ENCODE peak calls at places on chromosomes 5 and 9, in five cellular contexts. One of them, this sample, is unnamed. For H3K27me3, the result is how much of the 10 kb centered on the place peaks cover.

GRCh38 chr5:140631063-140631462 is 1.9 kb downstream of the CD14 start:
- DNase-seq in body of pancreas: peak
- DNase-seq in naive thymus-derived CD4-positive, alpha-beta T cell: no peak
- DNase-seq in neural progenitor cell: no peak
- DNase-seq in lower lobe of right lung: no peak
- DNase-seq in this sample: no peak

GRCh38 chr9:123421801-123422455 is 65.9 kb downstream of the CRB2 start:
- DNase-seq in neural progenitor cell: no peak
- DNase-seq in naive thymus-derived CD4-positive, alpha-beta T cell: no peak
- DNase-seq in body of pancreas: no peak
- DNase-seq in lower lobe of right lung: no peak
- DNase-seq in this sample: peak

GRCh38 chr5:27241564-27242257 is 203.3 kb upstream of the CDH9 start:
- DNase-seq in neural progenitor cell: no peak
- DNase-seq in lower lobe of right lung: no peak
- DNase-seq in body of pancreas: no peak
- DNase-seq in naive thymus-derived CD4-positive, alpha-beta T cell: no peak
- DNase-seq in this sample: no peak

GRCh38 chr5:43967165-43967564 is 364.2 kb downstream of the NNT start:
- DNase-seq in body of pancreas: no peak
- DNase-seq in neural progenitor cell: no peak
- DNase-seq in naive thymus-derived CD4-positive, alpha-beta T cell: no peak
- DNase-seq in lower lobe of right lung: no peak
- DNase-seq in this sample: no peak

GRCh38 chr9:76245518-76245917 is 148.7 kb downstream of the RFK start:
- DNase-seq in body of pancreas: no peak
- DNase-seq in naive thymus-derived CD4-positive, alpha-beta T cell: no peak
- DNase-seq in neural progenitor cell: no peak
- DNase-seq in lower lobe of right lung: no peak
- DNase-seq in this sample: no peak

GRCh38 chr9:70406446-70406862 is 8.0 kb downstream of the KLF9 start:
- DNase-seq in body of pancreas: no peak
- DNase-seq in neural progenitor cell: peak
- DNase-seq in naive thymus-derived CD4-positive, alpha-beta T cell: no peak
- DNase-seq in lower lobe of right lung: no peak
- DNase-seq in this sample: peak

GRCh38 chr5:57824047-57824446 is 341.4 kb upstream of the ACTBL2 start:
- DNase-seq in lower lobe of right lung: no peak
- DNase-seq in neural progenitor cell: no peak
- DNase-seq in naive thymus-derived CD4-positive, alpha-beta T cell: no peak
- DNase-seq in body of pancreas: no peak
- DNase-seq in this sample: no peak

GRCh38 chr5:42487821-42488220 is 64.6 kb downstream of the GHR start:
- DNase-seq in lower lobe of right lung: no peak
- DNase-seq in naive thymus-derived CD4-positive, alpha-beta T cell: no peak
- DNase-seq in body of pancreas: no peak
- DNase-seq in neural progenitor cell: no peak
- DNase-seq in this sample: no peak

GRCh38 chr5:173065155-173065554 is 9.0 kb downstream of the CREBRF start:
- DNase-seq in lower lobe of right lung: no peak
- DNase-seq in body of pancreas: no peak
- DNase-seq in neural progenitor cell: no peak
- DNase-seq in naive thymus-derived CD4-positive, alpha-beta T cell: no peak
- DNase-seq in this sample: no peak

GRCh38 chr5:129963359-129963758 is 59.1 kb downstream of the CHSY3 start:
- DNase-seq in lower lobe of right lung: no peak
- DNase-seq in naive thymus-derived CD4-positive, alpha-beta T cell: no peak
- DNase-seq in body of pancreas: no peak
- DNase-seq in neural progenitor cell: no peak
- DNase-seq in this sample: no peak

GRCh38 chr5:36537729-36538128 is 68.7 kb upstream of the SLC1A3 start:
- DNase-seq in lower lobe of right lung: no peak
- DNase-seq in neural progenitor cell: peak
- DNase-seq in body of pancreas: no peak
- DNase-seq in naive thymus-derived CD4-positive, alpha-beta T cell: no peak
- DNase-seq in this sample: no peak

GRCh38 chr5:175385691-175386360 is 58.2 kb downstream of the DRD1 start:
- DNase-seq in body of pancreas: no peak
- DNase-seq in neural progenitor cell: no peak
- DNase-seq in naive thymus-derived CD4-positive, alpha-beta T cell: no peak
- DNase-seq in lower lobe of right lung: no peak
- DNase-seq in this sample: no peak

GRCh38 chr5:53481887-53482716 is 1.7 kb downstream of the FST start:
- DNase-seq in lower lobe of right lung: peak
- DNase-seq in naive thymus-derived CD4-positive, alpha-beta T cell: peak
- DNase-seq in neural progenitor cell: peak
- DNase-seq in body of pancreas: peak
- DNase-seq in this sample: peak

GRCh38 chr5:103428411-103428871 is 134.1 kb downstream of the NUDT12 start:
- DNase-seq in naive thymus-derived CD4-positive, alpha-beta T cell: no peak
- DNase-seq in body of pancreas: peak
- DNase-seq in neural progenitor cell: no peak
- DNase-seq in lower lobe of right lung: no peak
- DNase-seq in this sample: no peak

GRCh38 chr9:98815552-98815951 is 8.1 kb downstream of the GALNT12 start:
- DNase-seq in body of pancreas: no peak
- DNase-seq in neural progenitor cell: no peak
- DNase-seq in lower lobe of right lung: no peak
- DNase-seq in naive thymus-derived CD4-positive, alpha-beta T cell: no peak
- DNase-seq in this sample: no peak

GRCh38 chr9:34514401-34514800 is 8.4 kb downstream of the ENHO start:
- DNase-seq in lower lobe of right lung: no peak
- DNase-seq in naive thymus-derived CD4-positive, alpha-beta T cell: no peak
- DNase-seq in body of pancreas: no peak
- DNase-seq in neural progenitor cell: no peak
- DNase-seq in this sample: no peak

GRCh38 chr5:128111818-128112448 is 28.4 kb downstream of the SLC12A2 start:
- DNase-seq in neural progenitor cell: no peak
- DNase-seq in lower lobe of right lung: no peak
- DNase-seq in body of pancreas: no peak
- DNase-seq in naive thymus-derived CD4-positive, alpha-beta T cell: no peak
- DNase-seq in this sample: no peak

GRCh38 chr5:134524826-134525686 is at the start of gene JADE2:
- DNase-seq in lower lobe of right lung: peak
- DNase-seq in body of pancreas: peak
- DNase-seq in naive thymus-derived CD4-positive, alpha-beta T cell: peak
- DNase-seq in neural progenitor cell: peak
- DNase-seq in this sample: peak

GRCh38 chr5:109711681-109712080 is 22.0 kb downstream of the MAN2A1 start:
- DNase-seq in lower lobe of right lung: no peak
- DNase-seq in body of pancreas: no peak
- DNase-seq in neural progenitor cell: no peak
- DNase-seq in naive thymus-derived CD4-positive, alpha-beta T cell: no peak
- DNase-seq in this sample: no peak

GRCh38 chr9:116737137-116737546 is 50.0 kb downstream of the TRIM32 start:
- DNase-seq in lower lobe of right lung: peak
- DNase-seq in naive thymus-derived CD4-positive, alpha-beta T cell: no peak
- DNase-seq in neural progenitor cell: peak
- DNase-seq in body of pancreas: peak
- DNase-seq in this sample: peak

GRCh38 chr9:87292449-87293191 is 205.0 kb upstream of the DAPK1 start:
- DNase-seq in neural progenitor cell: no peak
- DNase-seq in naive thymus-derived CD4-positive, alpha-beta T cell: no peak
- DNase-seq in lower lobe of right lung: no peak
- DNase-seq in body of pancreas: no peak
- DNase-seq in this sample: no peak

GRCh38 chr9:87372401-87372851 is 125.2 kb upstream of the DAPK1 start:
- DNase-seq in body of pancreas: peak
- DNase-seq in naive thymus-derived CD4-positive, alpha-beta T cell: no peak
- DNase-seq in neural progenitor cell: no peak
- DNase-seq in lower lobe of right lung: no peak
- DNase-seq in this sample: no peak

GRCh38 chr9:107615325-107615724 is 125.8 kb upstream of the KLF4 start:
- DNase-seq in body of pancreas: no peak
- DNase-seq in lower lobe of right lung: no peak
- DNase-seq in naive thymus-derived CD4-positive, alpha-beta T cell: no peak
- DNase-seq in neural progenitor cell: no peak
- DNase-seq in this sample: no peak

GRCh38 chr9:72772641-72773040 is 180.2 kb downstream of the ALDH1A1 start:
- DNase-seq in lower lobe of right lung: no peak
- DNase-seq in neural progenitor cell: no peak
- DNase-seq in body of pancreas: no peak
- DNase-seq in naive thymus-derived CD4-positive, alpha-beta T cell: no peak
- DNase-seq in this sample: no peak

GRCh38 chr9:72773570-72773969 is 179.3 kb downstream of the ALDH1A1 start:
- DNase-seq in neural progenitor cell: no peak
- DNase-seq in body of pancreas: no peak
- DNase-seq in lower lobe of right lung: no peak
- DNase-seq in naive thymus-derived CD4-positive, alpha-beta T cell: no peak
- DNase-seq in this sample: no peak

DNA sequence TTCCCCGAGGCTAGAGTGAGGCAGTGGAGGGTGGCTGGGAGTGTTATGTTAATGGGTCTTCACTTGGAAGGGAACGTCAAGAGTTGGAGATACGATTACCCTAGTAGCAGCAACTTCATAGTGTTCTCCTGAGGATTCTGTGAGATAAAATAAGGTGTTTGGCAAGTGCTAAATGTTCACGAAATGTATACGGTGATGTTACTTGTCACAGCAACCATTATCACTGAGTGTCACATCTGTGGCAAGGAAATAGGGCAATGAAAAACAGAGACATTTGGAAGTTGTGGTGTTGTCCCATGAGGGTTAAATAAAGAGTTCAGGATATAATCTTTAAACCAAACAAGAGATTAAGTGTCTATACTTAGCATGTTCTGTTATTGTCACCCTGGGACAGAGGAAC is 183.3 kb downstream of the ALDH1A1 start:
- DNase-seq in neural progenitor cell: no peak
- DNase-seq in body of pancreas: no peak
- DNase-seq in lower lobe of right lung: no peak
- DNase-seq in naive thymus-derived CD4-positive, alpha-beta T cell: no peak
- DNase-seq in this sample: no peak
- H3K27me3 ChIP-seq in neural progenitor cell: under half
- H3K27me3 ChIP-seq in body of pancreas: under half
- H3K27me3 ChIP-seq in lower lobe of right lung: under half
- H3K27me3 ChIP-seq in naive thymus-derived CD4-positive, alpha-beta T cell: under half
- H3K27me3 ChIP-seq in this sample: under half

GRCh38 chr9:135184158-135184557 is 96.7 kb downstream of the OLFM1 start:
- DNase-seq in lower lobe of right lung: no peak
- DNase-seq in naive thymus-derived CD4-positive, alpha-beta T cell: no peak
- DNase-seq in neural progenitor cell: no peak
- DNase-seq in body of pancreas: no peak
- DNase-seq in this sample: no peak

GRCh38 chr9:135184661-135185459 is 97.4 kb downstream of the OLFM1 start:
- DNase-seq in naive thymus-derived CD4-positive, alpha-beta T cell: no peak
- DNase-seq in neural progenitor cell: no peak
- DNase-seq in body of pancreas: no peak
- DNase-seq in lower lobe of right lung: no peak
- DNase-seq in this sample: no peak

GRCh38 chr9:135188681-135189151 is 101.2 kb downstream of the OLFM1 start:
- DNase-seq in body of pancreas: no peak
- DNase-seq in naive thymus-derived CD4-positive, alpha-beta T cell: no peak
- DNase-seq in neural progenitor cell: no peak
- DNase-seq in lower lobe of right lung: no peak
- DNase-seq in this sample: no peak

GRCh38 chr9:135187365-135187764 is 99.9 kb downstream of the OLFM1 start:
- DNase-seq in naive thymus-derived CD4-positive, alpha-beta T cell: no peak
- DNase-seq in neural progenitor cell: no peak
- DNase-seq in body of pancreas: no peak
- DNase-seq in lower lobe of right lung: no peak
- DNase-seq in this sample: no peak

GRCh38 chr9:135186248-135187164 is 99.0 kb downstream of the OLFM1 start:
- DNase-seq in naive thymus-derived CD4-positive, alpha-beta T cell: no peak
- DNase-seq in lower lobe of right lung: no peak
- DNase-seq in neural progenitor cell: no peak
- DNase-seq in body of pancreas: peak
- DNase-seq in this sample: no peak
- H3K27me3 ChIP-seq in naive thymus-derived CD4-positive, alpha-beta T cell: under half
- H3K27me3 ChIP-seq in lower lobe of right lung: under half
- H3K27me3 ChIP-seq in neural progenitor cell: under half
- H3K27me3 ChIP-seq in body of pancreas: under half
- H3K27me3 ChIP-seq in this sample: under half

DNA sequence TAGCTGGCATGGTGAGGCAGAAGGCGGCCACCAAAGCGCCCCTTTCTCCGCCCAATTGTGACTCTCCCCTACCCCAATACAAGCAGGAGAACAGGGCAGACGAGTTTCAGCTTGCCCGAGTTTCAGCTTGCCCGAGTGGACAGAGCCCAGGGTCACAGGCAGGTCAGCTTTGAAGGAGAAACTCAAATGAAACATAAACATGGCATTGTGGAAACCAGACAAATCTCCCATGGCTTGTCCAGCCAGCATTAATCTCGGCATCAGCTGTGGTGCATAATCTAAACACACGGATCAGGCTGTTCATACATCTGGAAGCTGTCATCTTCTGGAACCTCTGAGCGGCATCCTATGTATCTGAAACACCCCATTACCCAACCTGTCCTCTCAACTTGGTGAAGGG is 16.9 kb downstream of the PTCH1 start:
- DNase-seq in body of pancreas: no peak
- DNase-seq in neural progenitor cell: no peak
- DNase-seq in lower lobe of right lung: no peak
- DNase-seq in naive thymus-derived CD4-positive, alpha-beta T cell: no peak
- DNase-seq in this sample: no peak
- H3K27me3 ChIP-seq in body of pancreas: under half
- H3K27me3 ChIP-seq in neural progenitor cell: under half
- H3K27me3 ChIP-seq in lower lobe of right lung: under half
- H3K27me3 ChIP-seq in naive thymus-derived CD4-positive, alpha-beta T cell: under half
- H3K27me3 ChIP-seq in this sample: under half

DNA sequence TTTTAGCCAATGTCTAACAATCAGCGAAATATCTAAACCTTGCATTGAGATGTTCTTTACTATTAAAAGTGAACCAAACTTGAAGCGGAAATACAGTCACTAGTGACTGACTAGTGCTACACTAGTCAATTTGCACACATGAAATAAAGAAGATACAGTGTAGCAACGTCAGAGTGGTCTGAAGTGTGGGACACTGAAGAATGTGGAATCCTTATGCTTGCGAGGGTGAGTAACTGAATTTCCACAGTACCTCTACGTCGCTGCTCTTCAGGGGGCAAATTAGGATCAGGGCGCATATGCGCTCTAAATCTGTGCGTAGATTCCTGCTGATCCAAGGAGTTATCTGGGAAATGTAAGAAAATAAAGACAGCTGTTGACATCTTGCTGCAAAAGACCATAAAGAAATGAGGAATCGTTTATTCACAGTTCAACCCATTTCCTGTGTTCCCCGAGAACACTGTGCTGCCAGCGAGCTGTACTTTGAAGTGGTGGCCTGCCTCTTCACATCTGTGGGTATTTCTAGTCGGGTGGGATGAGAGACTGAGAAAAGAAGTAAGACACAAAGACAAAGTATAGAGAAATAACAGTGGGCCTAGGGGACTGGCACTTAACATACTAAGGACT is 39.8 kb upstream of the FLT4 start:
- DNase-seq in lower lobe of right lung: no peak
- DNase-seq in naive thymus-derived CD4-positive, alpha-beta T cell: peak
- DNase-seq in neural progenitor cell: no peak
- DNase-seq in body of pancreas: no peak
- DNase-seq in this sample: no peak
- H3K27me3 ChIP-seq in lower lobe of right lung: under half
- H3K27me3 ChIP-seq in naive thymus-derived CD4-positive, alpha-beta T cell: under half
- H3K27me3 ChIP-seq in neural progenitor cell: under half
- H3K27me3 ChIP-seq in body of pancreas: under half
- H3K27me3 ChIP-seq in this sample: under half

DNA sequence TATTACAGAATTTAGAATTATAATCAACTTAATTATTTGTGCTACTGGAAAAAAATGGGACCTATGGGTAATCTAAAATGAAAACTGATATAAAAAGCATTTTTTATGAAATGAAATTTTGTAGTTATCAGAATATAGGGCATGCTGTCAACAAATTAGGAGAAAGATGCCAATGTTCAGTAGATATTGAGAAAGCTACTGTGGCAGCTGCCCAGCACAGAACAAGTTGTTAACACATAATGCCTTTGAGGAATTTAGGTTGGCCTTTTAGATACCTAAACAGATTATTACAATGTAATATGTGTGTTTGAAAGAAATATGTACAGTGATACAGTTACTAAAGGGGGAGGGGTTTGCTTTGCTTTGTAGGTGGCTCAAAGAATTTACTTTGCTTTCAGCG is 54.1 kb downstream of the PPIC start:
- DNase-seq in naive thymus-derived CD4-positive, alpha-beta T cell: no peak
- DNase-seq in neural progenitor cell: no peak
- DNase-seq in lower lobe of right lung: no peak
- DNase-seq in body of pancreas: no peak
- DNase-seq in this sample: no peak
- H3K27me3 ChIP-seq in naive thymus-derived CD4-positive, alpha-beta T cell: under half
- H3K27me3 ChIP-seq in neural progenitor cell: under half
- H3K27me3 ChIP-seq in lower lobe of right lung: under half
- H3K27me3 ChIP-seq in body of pancreas: under half
- H3K27me3 ChIP-seq in this sample: under half

This sample was measured in Peyer's patch.